ENCODE peak calls at places on chromosomes 1 and 21, in eight cellular contexts. Q is lung, C is MG63, P is psoas muscle, J is uterus, O is Karpas-422, K is tibial nerve, A is GM12878. M is an unnamed sample. For H3K27me3, the result is how much of the 10 kb centered on the place peaks cover.

GRCh38 chr1:209497729-209498128 is 85.8 kb upstream of the CAMK1G start:
- DNase-seq in Q (no peak), C (no peak), P (no peak), J (no peak), O (no peak), K (no peak), A (no peak), M (no peak)

GRCh38 chr1:159141584-159142518 is 29.6 kb upstream of the CADM3 start:
- DNase-seq in Q (no peak), C (peak), P (no peak), J (no peak), O (no peak), K (no peak), A (no peak), M (no peak)

GRCh38 chr1:1173793-1174415 is at the start of gene TTLL10:
- DNase-seq in Q (no peak), C (no peak), P (peak), J (no peak), O (no peak), K (no peak), A (no peak), M (no peak)

GRCh38 chr1:229341811-229342304 is 989 bp downstream of the CCSAP start:
- DNase-seq in Q (no peak), C (no peak), P (no peak), J (peak), O (peak), K (no peak), A (no peak), M (peak)

GRCh38 chr1:15997076-15997585 is 6.9 kb upstream of the SRARP start:
- DNase-seq in Q (no peak), C (no peak), P (no peak), J (no peak), O (no peak), K (no peak), A (no peak), M (no peak)

GRCh38 chr1:220680085-220680687 is 10.0 kb upstream of the C1orf115 start:
- DNase-seq in Q (no peak), C (no peak), P (no peak), J (no peak), O (peak), K (no peak), A (no peak), M (peak)

GRCh38 chr21:37974081-37974480 is 57.8 kb upstream of the KCNJ6 start:
- DNase-seq in Q (no peak), C (no peak), P (no peak), J (no peak), O (no peak), K (no peak), A (no peak), M (peak)

GRCh38 chr1:91346824-91347223 is 57.8 kb downstream of the HFM1 start:
- DNase-seq in Q (no peak), C (no peak), P (no peak), J (no peak), O (no peak), K (no peak), A (no peak), M (no peak)

GRCh38 chr1:55437692-55438091 is 222.5 kb upstream of the USP24 start:
- DNase-seq in Q (no peak), C (no peak), P (no peak), J (no peak), O (no peak), K (no peak), A (no peak), M (no peak)

GRCh38 chr1:235051521-235051920 is 77.1 kb downstream of the TOMM20 start:
- DNase-seq in Q (no peak), C (no peak), P (no peak), J (no peak), O (no peak), K (no peak), A (no peak), M (no peak)

GRCh38 chr1:167563579-167564246 is 10.2 kb upstream of the CREG1 start:
- DNase-seq in Q (no peak), C (no peak), P (no peak), J (no peak), O (no peak), K (peak), A (no peak), M (no peak)

GRCh38 chr1:87958201-87958600 is 629.5 kb downstream of the LMO4 start:
- DNase-seq in Q (no peak), C (no peak), P (no peak), J (no peak), O (no peak), K (no peak), A (no peak), M (no peak)

GRCh38 chr1:17904290-17904689 is 149.2 kb downstream of the ACTL8 start:
- DNase-seq in Q (no peak), C (no peak), P (no peak), J (no peak), O (no peak), K (no peak), A (no peak), M (no peak)

GRCh38 chr1:2987773-2988172 is 33.5 kb upstream of the ACTRT2 start:
- DNase-seq in Q (no peak), C (no peak), P (no peak), J (no peak), O (no peak), K (no peak), A (no peak), M (no peak)

GRCh38 chr1:13945856-13946255 is 245.9 kb downstream of the PRDM2 start:
- DNase-seq in Q (no peak), C (no peak), P (no peak), J (no peak), O (no peak), K (no peak), A (no peak), M (no peak)

GRCh38 chr1:245469734-245470133 is 314.9 kb downstream of the KIF26B start:
- DNase-seq in Q (no peak), C (no peak), P (no peak), J (no peak), O (no peak), K (no peak), A (no peak), M (peak)

GRCh38 chr1:16207318-16208269 is 4.9 kb downstream of the ARHGEF19 start:
- DNase-seq in Q (no peak), C (peak), P (no peak), J (peak), O (no peak), K (no peak), A (no peak), M (peak)

GRCh38 chr1:30881266-30882181 is 27.0 kb downstream of the SDC3 start:
- DNase-seq in Q (no peak), C (no peak), P (no peak), J (no peak), O (peak), K (no peak), A (peak), M (no peak)
- H3K27me3 ChIP-seq in Q (under half), C (under half), P (under half), J (under half), O (under half), K (under half), A (under half), M (under half)

GRCh38 chr1:178682429-178682828 is 42.6 kb upstream of the RALGPS2 start:
- DNase-seq in Q (no peak), C (no peak), P (no peak), J (no peak), O (no peak), K (no peak), A (no peak), M (no peak)

GRCh38 chr1:178683304-178683703 is 41.7 kb upstream of the RALGPS2 start:
- DNase-seq in Q (no peak), C (peak), P (no peak), J (no peak), O (no peak), K (no peak), A (no peak), M (no peak)

GRCh38 chr1:178682886-178683285 is 42.2 kb upstream of the RALGPS2 start:
- DNase-seq in Q (no peak), C (no peak), P (no peak), J (no peak), O (no peak), K (no peak), A (no peak), M (no peak)

GRCh38 chr1:178684111-178684510 is 40.9 kb upstream of the RALGPS2 start:
- DNase-seq in Q (no peak), C (no peak), P (no peak), J (no peak), O (no peak), K (no peak), A (no peak), M (peak)

GRCh38 chr1:178679237-178679636 is 45.8 kb upstream of the RALGPS2 start:
- DNase-seq in Q (no peak), C (no peak), P (no peak), J (no peak), O (no peak), K (no peak), A (no peak), M (no peak)
- H3K27me3 ChIP-seq in Q (under half), C (under half), P (under half), J (under half), O (under half), K (under half), A (under half), M (under half)

DNA sequence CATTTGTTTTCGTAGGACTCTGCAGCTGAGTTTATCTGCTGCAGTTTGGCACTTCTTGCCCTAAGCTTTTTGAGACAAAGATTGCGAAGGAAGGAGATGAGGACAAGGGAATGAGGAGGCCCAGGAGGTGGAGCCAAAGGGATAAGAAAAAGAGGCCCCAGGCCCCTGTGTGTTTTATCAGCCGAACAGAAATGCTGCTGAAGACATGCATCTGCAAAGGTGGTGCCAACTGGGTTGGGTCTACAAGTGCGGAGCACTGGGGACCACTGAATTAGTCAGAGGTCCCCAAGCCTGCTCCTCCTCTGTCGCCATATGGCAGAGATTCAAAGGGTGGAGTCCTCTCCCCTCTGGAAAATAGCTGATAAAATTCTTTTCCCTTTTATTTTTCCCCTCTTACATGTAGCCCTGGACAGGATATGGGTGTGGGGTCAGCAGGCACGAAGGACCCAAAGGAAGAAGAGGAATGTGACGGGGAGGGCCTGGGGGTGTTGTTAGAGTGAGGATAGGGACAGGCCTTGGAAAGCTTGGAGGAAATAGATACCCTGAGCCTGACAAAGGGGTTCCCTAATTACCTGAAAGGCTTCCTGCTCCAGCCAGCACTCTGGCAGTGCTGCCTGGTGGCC is 2.7 kb downstream of the CD34 start:
- DNase-seq in Q (no peak), C (no peak), P (peak), J (peak), O (no peak), K (peak), A (no peak), M (no peak)
- H3K27me3 ChIP-seq in Q (under half), C (under half), P (under half), J (under half), O (under half), K (under half), A (under half), M (under half)

GRCh38 chr1:29233693-29234092 is 2.6 kb upstream of the PTPRU start:
- DNase-seq in Q (no peak), C (no peak), P (no peak), J (no peak), O (no peak), K (no peak), A (no peak), M (no peak)
- H3K27me3 ChIP-seq in Q (under half), C (under half), P (under half), J (under half), O (under half), K (under half), A (under half), M (under half)

GRCh38 chr21:40997831-40998230 is 150.9 kb upstream of the DSCAM start:
- DNase-seq in Q (no peak), C (no peak), P (no peak), J (no peak), O (no peak), K (no peak), A (no peak), M (no peak)
- H3K27me3 ChIP-seq in Q (under half), C (under half), P (under half), J (under half), O (under half), K (under half), A (under half), M (under half)

GRCh38 chr1:228317411-228317828 is 89.2 kb downstream of the TRIM11 start:
- DNase-seq in Q (no peak), C (no peak), P (no peak), J (no peak), O (no peak), K (no peak), A (no peak), M (no peak)
- H3K27me3 ChIP-seq in Q (under half), C (under half), P (under half), J (under half), O (under half), K (under half), A (under half), M (under half)

GRCh38 chr1:50424045-50424939 is 1.0 kb upstream of the DMRTA2 start:
- DNase-seq in Q (no peak), C (peak), P (no peak), J (no peak), O (no peak), K (no peak), A (no peak), M (no peak)
- H3K27me3 ChIP-seq in Q (under half), C (under half), P (half or more), J (half or more), O (under half), K (half or more), A (under half), M (half or more)